ENCODE peak calls at places on chromosomes 11 and 22, in four cellular contexts. One of them, this sample, is unnamed. For H3K27me3, the result is how much of the 10 kb centered on the place peaks cover.

GRCh38 chr11:121207485-121208115 is 85.0 kb upstream of the SC5D start:
- DNase-seq in HCT116: no peak
- DNase-seq in CD8-positive, alpha-beta T cell: no peak
- DNase-seq in cardiac muscle cell: no peak
- DNase-seq in this sample: no peak

GRCh38 chr11:74018331-74019005 is 9.6 kb upstream of the UCP3 start:
- DNase-seq in cardiac muscle cell: peak
- DNase-seq in HCT116: no peak
- DNase-seq in CD8-positive, alpha-beta T cell: no peak
- DNase-seq in this sample: no peak

GRCh38 chr11:44534215-44534711 is 31.2 kb upstream of the CD82 start:
- DNase-seq in HCT116: no peak
- DNase-seq in cardiac muscle cell: no peak
- DNase-seq in CD8-positive, alpha-beta T cell: no peak
- DNase-seq in this sample: no peak

GRCh38 chr11:73236879-73237278 is 18.8 kb downstream of the P2RY2 start:
- DNase-seq in CD8-positive, alpha-beta T cell: no peak
- DNase-seq in cardiac muscle cell: peak
- DNase-seq in HCT116: peak
- DNase-seq in this sample: no peak

GRCh38 chr11:83722392-83722791 is 436.2 kb upstream of the CCDC90B start:
- DNase-seq in HCT116: no peak
- DNase-seq in cardiac muscle cell: no peak
- DNase-seq in CD8-positive, alpha-beta T cell: no peak
- DNase-seq in this sample: no peak

GRCh38 chr11:62445314-62445740 is 26.5 kb downstream of the SCGB1A1 start:
- DNase-seq in cardiac muscle cell: no peak
- DNase-seq in CD8-positive, alpha-beta T cell: no peak
- DNase-seq in HCT116: no peak
- DNase-seq in this sample: no peak

GRCh38 chr11:104946907-104947306 is 21.5 kb downstream of the CASP4 start:
- DNase-seq in HCT116: peak
- DNase-seq in CD8-positive, alpha-beta T cell: no peak
- DNase-seq in cardiac muscle cell: no peak
- DNase-seq in this sample: peak

GRCh38 chr11:1920128-1920908 is 815 bp downstream of the TNNT3 start:
- DNase-seq in cardiac muscle cell: no peak
- DNase-seq in CD8-positive, alpha-beta T cell: no peak
- DNase-seq in HCT116: no peak
- DNase-seq in this sample: no peak

GRCh38 chr11:37511425-37511933 is 913.4 kb upstream of the RAG2 start:
- DNase-seq in HCT116: no peak
- DNase-seq in cardiac muscle cell: no peak
- DNase-seq in CD8-positive, alpha-beta T cell: no peak
- DNase-seq in this sample: no peak

GRCh38 chr11:82864268-82864667 is 36.0 kb downstream of the PRCP start:
- DNase-seq in CD8-positive, alpha-beta T cell: no peak
- DNase-seq in cardiac muscle cell: peak
- DNase-seq in HCT116: peak
- DNase-seq in this sample: peak

GRCh38 chr11:93895106-93895862 is 44.9 kb upstream of the VSTM5 start:
- DNase-seq in CD8-positive, alpha-beta T cell: no peak
- DNase-seq in cardiac muscle cell: peak
- DNase-seq in HCT116: peak
- DNase-seq in this sample: peak

GRCh38 chr22:43501951-43502874 is 90.4 kb downstream of the MPPED1 start:
- DNase-seq in cardiac muscle cell: no peak
- DNase-seq in HCT116: no peak
- DNase-seq in CD8-positive, alpha-beta T cell: no peak
- DNase-seq in this sample: no peak

GRCh38 chr22:40446203-40446602 is 75.8 kb downstream of the SGSM3 start:
- DNase-seq in CD8-positive, alpha-beta T cell: no peak
- DNase-seq in HCT116: no peak
- DNase-seq in cardiac muscle cell: no peak
- DNase-seq in this sample: no peak

GRCh38 chr11:8785457-8785856 is 102.9 kb downstream of the RPL27A start:
- DNase-seq in CD8-positive, alpha-beta T cell: no peak
- DNase-seq in HCT116: no peak
- DNase-seq in cardiac muscle cell: no peak
- DNase-seq in this sample: no peak

GRCh38 chr22:30866811-30867271 is 101.7 kb downstream of the MORC2 start:
- DNase-seq in HCT116: no peak
- DNase-seq in CD8-positive, alpha-beta T cell: no peak
- DNase-seq in cardiac muscle cell: no peak
- DNase-seq in this sample: no peak

GRCh38 chr11:45805305-45806071 is 539 bp downstream of the SLC35C1 start:
- DNase-seq in CD8-positive, alpha-beta T cell: peak
- DNase-seq in cardiac muscle cell: peak
- DNase-seq in HCT116: no peak
- DNase-seq in this sample: peak

GRCh38 chr22:50303848-50304527 is 3.5 kb downstream of the PLXNB2 start:
- DNase-seq in cardiac muscle cell: peak
- DNase-seq in HCT116: no peak
- DNase-seq in CD8-positive, alpha-beta T cell: no peak
- DNase-seq in this sample: no peak

GRCh38 chr22:20964799-20965103 is 2.3 kb upstream of the AIFM3 start:
- DNase-seq in HCT116: no peak
- DNase-seq in cardiac muscle cell: no peak
- DNase-seq in CD8-positive, alpha-beta T cell: no peak
- DNase-seq in this sample: no peak

GRCh38 chr11:102220728-102221467 is 96.4 kb upstream of the BIRC3 start:
- DNase-seq in cardiac muscle cell: no peak
- DNase-seq in CD8-positive, alpha-beta T cell: no peak
- DNase-seq in HCT116: no peak
- DNase-seq in this sample: no peak

GRCh38 chr22:28983788-28984441 is 77.7 kb downstream of the C22orf31 start:
- DNase-seq in HCT116: no peak
- DNase-seq in cardiac muscle cell: no peak
- DNase-seq in CD8-positive, alpha-beta T cell: no peak
- DNase-seq in this sample: no peak

GRCh38 chr11:2779499-2779980 is 79.7 kb upstream of the KCNQ1OT1 start:
- DNase-seq in cardiac muscle cell: no peak
- DNase-seq in CD8-positive, alpha-beta T cell: no peak
- DNase-seq in HCT116: no peak
- DNase-seq in this sample: no peak

GRCh38 chr11:119742263-119742861 is 13.4 kb upstream of the NECTIN1 start:
- DNase-seq in HCT116: no peak
- DNase-seq in CD8-positive, alpha-beta T cell: no peak
- DNase-seq in cardiac muscle cell: peak
- DNase-seq in this sample: no peak

GRCh38 chr11:69746140-69746539 is 29.0 kb downstream of the FGF4 start:
- DNase-seq in cardiac muscle cell: no peak
- DNase-seq in HCT116: no peak
- DNase-seq in CD8-positive, alpha-beta T cell: no peak
- DNase-seq in this sample: no peak

GRCh38 chr11:11913395-11913794 is 71.6 kb downstream of the USP47 start:
- DNase-seq in cardiac muscle cell: no peak
- DNase-seq in HCT116: no peak
- DNase-seq in CD8-positive, alpha-beta T cell: no peak
- DNase-seq in this sample: no peak

GRCh38 chr22:47304191-47304831 is 541.9 kb downstream of the TBC1D22A start:
- DNase-seq in HCT116: no peak
- DNase-seq in cardiac muscle cell: no peak
- DNase-seq in CD8-positive, alpha-beta T cell: no peak
- DNase-seq in this sample: no peak

GRCh38 chr11:66919938-66920337 is 38.2 kb downstream of the PC start:
- DNase-seq in CD8-positive, alpha-beta T cell: no peak
- DNase-seq in cardiac muscle cell: no peak
- DNase-seq in HCT116: no peak
- DNase-seq in this sample: no peak
- H3K27ac ChIP-seq in CD8-positive, alpha-beta T cell: no peak
- H3K27ac ChIP-seq in cardiac muscle cell: no peak
- H3K27ac ChIP-seq in HCT116: no peak
- H3K27ac ChIP-seq in this sample: no peak

DNA sequence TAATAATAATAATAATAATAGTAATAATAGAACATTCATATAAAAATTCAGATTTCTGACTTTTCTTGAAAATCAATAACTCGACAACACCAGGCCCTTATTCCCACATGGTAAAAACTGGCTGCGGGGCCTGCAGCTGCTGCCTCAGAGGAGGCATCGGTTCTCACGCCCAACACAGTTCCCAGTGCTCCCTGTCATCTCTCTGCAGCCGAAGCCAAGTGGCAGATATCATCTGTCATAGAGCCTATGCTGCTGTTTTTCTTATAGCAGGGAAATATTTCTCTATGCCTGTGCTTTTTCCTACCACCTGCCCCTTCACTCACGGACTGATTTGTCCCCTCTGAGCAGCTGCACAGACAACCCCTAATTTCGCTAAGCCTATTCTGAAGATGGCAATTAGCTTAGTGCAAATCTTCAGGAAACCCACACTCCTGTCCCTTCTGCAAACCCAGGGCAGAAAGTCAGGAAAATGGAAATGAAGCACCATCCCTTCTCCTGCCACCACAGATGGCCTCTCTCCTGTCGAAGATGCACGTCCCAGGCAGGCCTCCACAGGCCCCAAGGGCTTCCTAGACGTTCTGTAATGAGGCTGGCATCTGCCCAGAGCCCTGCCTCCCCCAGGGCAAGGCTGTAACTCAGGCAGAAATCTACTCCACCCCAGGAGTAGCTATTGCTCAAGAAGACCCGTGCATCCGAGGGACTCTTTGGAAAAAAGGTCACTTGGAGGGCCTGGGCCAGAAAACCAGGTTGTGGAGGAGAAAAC is 66.6 kb downstream of the SYN3 start:
- DNase-seq in cardiac muscle cell: no peak
- DNase-seq in HCT116: no peak
- DNase-seq in CD8-positive, alpha-beta T cell: no peak
- DNase-seq in this sample: no peak
- H3K4me3 ChIP-seq in cardiac muscle cell: no peak
- H3K4me3 ChIP-seq in HCT116: no peak
- H3K4me3 ChIP-seq in CD8-positive, alpha-beta T cell: no peak
- H3K4me3 ChIP-seq in this sample: no peak

DNA sequence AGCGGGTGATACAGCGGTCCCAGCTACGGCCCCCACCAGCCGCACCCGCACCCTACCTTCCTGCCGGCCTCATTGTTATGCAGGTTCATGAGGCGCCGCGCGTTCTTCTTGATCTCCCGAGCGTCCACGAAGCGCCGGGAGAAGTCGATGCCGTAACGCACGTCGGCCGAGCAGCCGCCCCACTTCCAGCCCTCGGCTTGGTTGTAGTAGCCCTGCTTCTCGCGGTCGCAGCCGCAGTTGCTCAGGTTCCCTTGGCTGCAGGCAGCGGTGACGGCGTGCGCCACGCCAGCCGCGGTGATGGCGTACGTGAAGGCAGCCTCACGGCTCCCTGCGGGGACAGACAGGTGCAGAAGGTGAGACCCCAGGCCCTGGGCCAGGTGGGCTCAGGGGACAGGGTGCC is 45.9 kb downstream of the WNT7B start:
- DNase-seq in cardiac muscle cell: no peak
- DNase-seq in HCT116: no peak
- DNase-seq in CD8-positive, alpha-beta T cell: no peak
- DNase-seq in this sample: no peak
- H3K27me3 ChIP-seq in cardiac muscle cell: under half
- H3K27me3 ChIP-seq in HCT116: under half
- H3K27me3 ChIP-seq in CD8-positive, alpha-beta T cell: under half
- H3K27me3 ChIP-seq in this sample: under half

GRCh38 chr11:64251722-64251985 is 324 bp downstream of the PLCB3 start:
- DNase-seq in CD8-positive, alpha-beta T cell: no peak
- DNase-seq in cardiac muscle cell: no peak
- DNase-seq in HCT116: no peak
- DNase-seq in this sample: no peak
- H3K27ac ChIP-seq in CD8-positive, alpha-beta T cell: no peak
- H3K27ac ChIP-seq in cardiac muscle cell: no peak
- H3K27ac ChIP-seq in HCT116: peak
- H3K27ac ChIP-seq in this sample: peak

GRCh38 chr11:19579957-19580356 is 132.7 kb upstream of the NAV2 start:
- DNase-seq in CD8-positive, alpha-beta T cell: no peak
- DNase-seq in HCT116: no peak
- DNase-seq in cardiac muscle cell: no peak
- DNase-seq in this sample: no peak
- H3K4me3 ChIP-seq in CD8-positive, alpha-beta T cell: no peak
- H3K4me3 ChIP-seq in HCT116: no peak
- H3K4me3 ChIP-seq in cardiac muscle cell: no peak
- H3K4me3 ChIP-seq in this sample: no peak

GRCh38 chr22:38454011-38454360 is 1.0 kb downstream of the KCNJ4 start:
- DNase-seq in cardiac muscle cell: no peak
- DNase-seq in CD8-positive, alpha-beta T cell: no peak
- DNase-seq in HCT116: no peak
- DNase-seq in this sample: no peak
- H3K27me3 ChIP-seq in cardiac muscle cell: under half
- H3K27me3 ChIP-seq in CD8-positive, alpha-beta T cell: under half
- H3K27me3 ChIP-seq in HCT116: under half
- H3K27me3 ChIP-seq in this sample: half or more

GRCh38 chr11:71431271-71431670 is 16.9 kb downstream of the DHCR7 start:
- DNase-seq in HCT116: no peak
- DNase-seq in cardiac muscle cell: no peak
- DNase-seq in CD8-positive, alpha-beta T cell: no peak
- DNase-seq in this sample: no peak
- H3K27ac ChIP-seq in HCT116: no peak
- H3K27ac ChIP-seq in cardiac muscle cell: no peak
- H3K27ac ChIP-seq in CD8-positive, alpha-beta T cell: no peak
- H3K27ac ChIP-seq in this sample: no peak

GRCh38 chr22:38867124-38867455 is 4.9 kb downstream of the CBX6 start:
- DNase-seq in CD8-positive, alpha-beta T cell: no peak
- DNase-seq in cardiac muscle cell: no peak
- DNase-seq in HCT116: no peak
- DNase-seq in this sample: no peak

GRCh38 chr22:38868886-38869381 is 3.1 kb downstream of the CBX6 start:
- DNase-seq in HCT116: peak
- DNase-seq in CD8-positive, alpha-beta T cell: peak
- DNase-seq in cardiac muscle cell: peak
- DNase-seq in this sample: peak

GRCh38 chr22:38867496-38868285 is 4.3 kb downstream of the CBX6 start:
- DNase-seq in cardiac muscle cell: no peak
- DNase-seq in CD8-positive, alpha-beta T cell: no peak
- DNase-seq in HCT116: no peak
- DNase-seq in this sample: peak

GRCh38 chr22:38869663-38870062 is 2.4 kb downstream of the CBX6 start:
- DNase-seq in cardiac muscle cell: no peak
- DNase-seq in CD8-positive, alpha-beta T cell: peak
- DNase-seq in HCT116: no peak
- DNase-seq in this sample: peak

DNA sequence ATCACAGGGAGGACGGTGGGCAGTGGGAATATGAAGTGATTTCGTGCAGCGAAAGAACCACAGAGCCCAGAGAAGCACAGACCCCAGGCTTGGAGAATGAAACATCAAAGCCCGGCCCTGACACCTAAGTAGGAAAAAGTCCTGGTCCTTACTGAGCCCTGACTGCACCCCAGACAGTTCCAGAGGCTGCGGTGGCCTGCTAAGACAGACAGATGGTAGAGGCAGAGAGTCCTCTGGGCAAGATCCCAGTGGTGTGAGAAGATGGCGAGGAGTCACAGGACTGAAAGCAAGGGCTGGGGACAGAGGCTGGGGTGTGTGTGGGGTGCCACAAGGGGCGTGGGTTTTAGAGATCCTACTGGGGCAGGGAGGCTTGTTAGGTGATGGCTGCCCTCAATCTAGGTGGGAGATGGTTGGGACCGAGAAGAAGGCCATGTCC is 3.7 kb downstream of the CBX6 start:
- DNase-seq in HCT116: no peak
- DNase-seq in CD8-positive, alpha-beta T cell: no peak
- DNase-seq in cardiac muscle cell: no peak
- DNase-seq in this sample: no peak
- H3K4me3 ChIP-seq in HCT116: no peak
- H3K4me3 ChIP-seq in CD8-positive, alpha-beta T cell: no peak
- H3K4me3 ChIP-seq in cardiac muscle cell: no peak
- H3K4me3 ChIP-seq in this sample: no peak

GRCh38 chr11:125188021-125188420 is 23.5 kb downstream of the PKNOX2 start:
- DNase-seq in HCT116: no peak
- DNase-seq in CD8-positive, alpha-beta T cell: no peak
- DNase-seq in cardiac muscle cell: no peak
- DNase-seq in this sample: no peak
- H3K27me3 ChIP-seq in HCT116: under half
- H3K27me3 ChIP-seq in CD8-positive, alpha-beta T cell: under half
- H3K27me3 ChIP-seq in cardiac muscle cell: under half
- H3K27me3 ChIP-seq in this sample: under half

This sample was measured in SJSA1.